ENCODE peak calls at places on chromosome 12, in ten cellular contexts. L is colonic mucosa; R is H1; M is esophagus squamous epithelium; G is naive thymus-derived CD4-positive, alpha-beta T cell; K is neural progenitor cell; C is A673; O is CD8-positive, alpha-beta T cell; Q is fibroblast of lung; X is IMR-90. H is an unnamed sample. For H3K4me1, the result is how much of the 10 kb centered on the place peaks cover.

GRCh38 chr12:58104443-58104842 is 163.1 kb downstream of the ATP23 start:
- DNase-seq in L (no peak), R (no peak), M (no peak), G (no peak), K (no peak), C (no peak), O (no peak), Q (no peak), X (no peak), H (no peak)

GRCh38 chr12:52197371-52198231 is 5.8 kb upstream of the KRT80 start:
- DNase-seq in L (no peak), R (no peak), M (no peak), G (no peak), K (no peak), C (no peak), O (no peak), Q (no peak), X (no peak), H (no peak)

GRCh38 chr12:49043856-49044258 is 16.7 kb downstream of the KMT2D start:
- DNase-seq in L (peak), R (peak), M (no peak), G (peak), K (peak), C (peak), O (peak), Q (peak), X (peak), H (peak)

GRCh38 chr12:100733817-100734593 is 60.6 kb upstream of the ANO4 start:
- DNase-seq in L (no peak), R (no peak), M (no peak), G (no peak), K (peak), C (peak), O (no peak), Q (peak), X (peak), H (peak)

GRCh38 chr12:28027947-28028724 is 55.6 kb upstream of the PTHLH start:
- DNase-seq in L (no peak), R (no peak), M (no peak), G (no peak), K (no peak), C (no peak), O (no peak), Q (peak), X (peak), H (no peak)

GRCh38 chr12:101697197-101697929 is at the start of gene CHPT1:
- DNase-seq in L (peak), R (peak), M (no peak), G (peak), K (peak), C (peak), O (peak), Q (peak), X (peak), H (peak)

GRCh38 chr12:122094735-122095561 is 16.4 kb downstream of the MLXIP start:
- DNase-seq in L (peak), R (no peak), M (no peak), G (no peak), K (no peak), C (peak), O (no peak), Q (no peak), X (peak), H (no peak)

GRCh38 chr12:27711312-27711682 is 665 bp downstream of the MRPS35 start:
- DNase-seq in L (no peak), R (no peak), M (no peak), G (peak), K (no peak), C (no peak), O (no peak), Q (peak), X (no peak), H (peak)

GRCh38 chr12:99045158-99045557 is 400.1 kb downstream of the APAF1 start:
- DNase-seq in L (no peak), R (no peak), M (no peak), G (no peak), K (no peak), C (no peak), O (no peak), Q (no peak), X (no peak), H (no peak)

GRCh38 chr12:131287938-131288797 is 334.5 kb downstream of the ADGRD1 start:
- DNase-seq in L (no peak), R (peak), M (no peak), G (no peak), K (no peak), C (no peak), O (no peak), Q (no peak), X (no peak), H (no peak)

GRCh38 chr12:29752121-29752520 is 31.6 kb downstream of the TMTC1 start:
- DNase-seq in L (no peak), R (no peak), M (no peak), G (no peak), K (no peak), C (no peak), O (no peak), Q (peak), X (peak), H (no peak)

GRCh38 chr12:28172434-28173030 is 17.7 kb upstream of the CCDC91 start:
- DNase-seq in L (peak), R (no peak), M (no peak), G (no peak), K (peak), C (peak), O (no peak), Q (peak), X (peak), H (peak)

GRCh38 chr12:116346751-116347150 is 69.3 kb upstream of the MED13L start:
- DNase-seq in L (no peak), R (no peak), M (no peak), G (no peak), K (no peak), C (peak), O (no peak), Q (peak), X (peak), H (peak)

GRCh38 chr12:92505373-92506340 is 197.1 kb upstream of the PLEKHG7 start:
- DNase-seq in L (peak), R (no peak), M (peak), G (peak), K (peak), C (no peak), O (no peak), Q (peak), X (peak), H (peak)

GRCh38 chr12:92503977-92504966 is 198.5 kb upstream of the PLEKHG7 start:
- DNase-seq in L (peak), R (no peak), M (no peak), G (no peak), K (peak), C (no peak), O (no peak), Q (no peak), X (no peak), H (peak)

GRCh38 chr12:92506891-92507290 is 195.9 kb upstream of the PLEKHG7 start:
- DNase-seq in L (no peak), R (no peak), M (no peak), G (no peak), K (no peak), C (no peak), O (no peak), Q (no peak), X (no peak), H (no peak)

GRCh38 chr12:92509156-92509758 is 193.5 kb upstream of the PLEKHG7 start:
- DNase-seq in L (no peak), R (no peak), M (no peak), G (no peak), K (no peak), C (no peak), O (no peak), Q (peak), X (no peak), H (no peak)

DNA sequence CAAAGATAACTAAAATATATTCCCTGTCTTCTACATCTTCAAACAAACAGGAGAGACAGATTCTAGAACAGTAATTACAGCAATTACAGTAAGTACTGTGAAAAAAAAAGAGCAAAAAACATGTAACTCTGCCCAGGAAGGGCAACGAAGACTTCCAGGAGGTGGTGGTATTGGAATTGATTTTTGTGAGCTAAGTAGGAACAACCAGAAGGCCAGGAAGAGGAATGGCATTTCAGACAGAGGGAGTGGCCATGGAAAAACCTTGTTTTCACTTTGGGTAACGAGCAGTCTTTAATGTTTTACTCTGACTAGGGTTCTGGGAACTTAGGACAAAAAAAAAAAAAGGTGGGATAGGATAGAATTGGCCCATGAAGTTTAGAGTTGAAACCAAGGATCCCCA is 196.3 kb upstream of the PLEKHG7 start:
- DNase-seq in L (no peak), R (no peak), M (no peak), G (no peak), K (no peak), C (no peak), O (no peak), Q (no peak), X (no peak), H (peak)
- H3K4me1 ChIP-seq in L (under half), R (under half), M (half or more), G (under half), K (under half), C (under half), O (under half), Q (under half), X (under half), H (under half)

GRCh38 chr12:106109168-106109910 is 29.4 kb downstream of the NUAK1 start:
- DNase-seq in L (no peak), R (no peak), M (no peak), G (no peak), K (no peak), C (no peak), O (no peak), Q (no peak), X (no peak), H (no peak)
- H3K4me3 ChIP-seq in L (no peak), R (no peak), M (no peak), G (no peak), K (no peak), C (no peak), O (no peak), Q (no peak), X (no peak), H (no peak)

DNA sequence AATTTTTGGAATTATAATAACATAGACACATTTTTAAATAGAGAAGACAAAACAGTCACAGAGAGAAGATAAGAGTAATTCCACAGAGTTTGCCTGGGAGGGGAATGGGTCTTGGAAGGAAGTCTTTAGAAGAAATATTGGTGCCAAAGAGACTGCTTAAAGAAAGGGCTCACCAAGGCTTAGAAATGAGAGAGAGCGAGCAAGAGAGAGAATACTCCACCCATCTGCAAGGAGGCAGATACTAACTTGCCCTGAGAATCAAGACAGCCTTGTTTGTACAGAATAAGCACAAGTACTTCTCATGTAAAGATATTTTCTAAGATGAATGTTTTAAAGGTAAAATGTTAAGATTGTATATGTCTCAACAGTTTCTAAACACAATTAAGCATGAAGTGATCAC is 165.5 kb downstream of the SLC38A4 start:
- DNase-seq in L (no peak), R (no peak), M (no peak), G (no peak), K (no peak), C (peak), O (no peak), Q (peak), X (peak), H (no peak)
- H3K27ac ChIP-seq in L (no peak), R (no peak), M (peak), G (no peak), K (no peak), C (peak), O (no peak), Q (peak), X (peak), H (peak)

GRCh38 chr12:11795192-11795909 is 145.9 kb downstream of the ETV6 start:
- DNase-seq in L (peak), R (no peak), M (no peak), G (no peak), K (no peak), C (no peak), O (no peak), Q (no peak), X (no peak), H (peak)

GRCh38 chr12:11794751-11795150 is 145.3 kb downstream of the ETV6 start:
- DNase-seq in L (no peak), R (no peak), M (no peak), G (no peak), K (no peak), C (no peak), O (no peak), Q (peak), X (no peak), H (no peak)

GRCh38 chr12:11797317-11797913 is 147.9 kb downstream of the ETV6 start:
- DNase-seq in L (no peak), R (no peak), M (no peak), G (no peak), K (no peak), C (no peak), O (no peak), Q (peak), X (peak), H (no peak)

GRCh38 chr12:11794311-11794710 is 144.8 kb downstream of the ETV6 start:
- DNase-seq in L (no peak), R (no peak), M (no peak), G (no peak), K (no peak), C (no peak), O (no peak), Q (peak), X (no peak), H (no peak)

DNA sequence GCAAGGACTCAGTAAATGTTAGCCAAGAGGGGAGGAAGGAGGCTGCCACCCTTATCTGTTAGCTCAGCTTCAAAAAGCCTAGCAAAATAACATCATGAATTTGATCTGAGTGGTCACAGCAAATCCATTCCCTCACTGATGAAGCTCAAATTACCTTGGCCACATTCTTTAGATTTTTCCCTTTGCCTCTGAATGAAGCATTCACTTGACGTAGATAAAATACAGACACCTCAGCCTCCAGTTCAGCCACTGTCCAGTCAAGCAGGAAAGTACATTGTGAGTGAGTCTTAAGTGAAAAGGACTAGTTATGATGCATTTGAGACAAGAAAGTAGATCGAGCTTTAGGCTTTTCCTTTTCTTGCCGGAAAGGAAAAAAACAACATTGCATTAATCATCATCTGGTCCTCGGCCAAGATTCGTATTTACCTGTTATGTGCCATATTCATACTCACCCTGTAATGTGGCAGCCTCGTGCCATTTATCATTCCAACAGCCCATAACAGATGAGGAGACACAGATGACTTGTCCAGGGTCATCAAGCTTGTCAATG is 146.5 kb downstream of the ETV6 start:
- DNase-seq in L (peak), R (no peak), M (no peak), G (no peak), K (peak), C (no peak), O (no peak), Q (peak), X (peak), H (no peak)
- H3K4me1 ChIP-seq in L (under half), R (under half), M (half or more), G (under half), K (under half), C (under half), O (under half), Q (under half), X (under half), H (under half)

GRCh38 chr12:80704430-80704829 is 3.0 kb upstream of the MYF6 start:
- DNase-seq in L (no peak), R (no peak), M (no peak), G (no peak), K (no peak), C (no peak), O (no peak), Q (no peak), X (no peak), H (no peak)

GRCh38 chr12:80701388-80701787 is 6.0 kb upstream of the MYF6 start:
- DNase-seq in L (no peak), R (no peak), M (no peak), G (no peak), K (no peak), C (no peak), O (no peak), Q (peak), X (peak), H (no peak)

GRCh38 chr12:80700327-80700726 is 7.1 kb upstream of the MYF6 start:
- DNase-seq in L (no peak), R (no peak), M (no peak), G (no peak), K (no peak), C (no peak), O (no peak), Q (no peak), X (no peak), H (no peak)

GRCh38 chr12:80698847-80699542 is 8.4 kb upstream of the MYF6 start:
- DNase-seq in L (no peak), R (no peak), M (no peak), G (no peak), K (no peak), C (no peak), O (no peak), Q (peak), X (no peak), H (no peak)

GRCh38 chr12:80702889-80703605 is 4.4 kb upstream of the MYF6 start:
- DNase-seq in L (no peak), R (no peak), M (no peak), G (no peak), K (no peak), C (no peak), O (no peak), Q (peak), X (peak), H (no peak)
- H3K4me3 ChIP-seq in L (no peak), R (no peak), M (no peak), G (no peak), K (no peak), C (no peak), O (no peak), Q (peak), X (no peak), H (no peak)

GRCh38 chr12:124553862-124554428 is 13.5 kb downstream of the NCOR2 start:
- DNase-seq in L (no peak), R (no peak), M (no peak), G (no peak), K (no peak), C (no peak), O (no peak), Q (no peak), X (no peak), H (no peak)
- H3K27ac ChIP-seq in L (no peak), R (no peak), M (no peak), G (no peak), K (peak), C (peak), O (no peak), Q (no peak), X (no peak), H (no peak)

GRCh38 chr12:47038270-47038748 is 41.1 kb upstream of the PCED1B start:
- DNase-seq in L (no peak), R (no peak), M (no peak), G (no peak), K (no peak), C (no peak), O (no peak), Q (peak), X (peak), H (peak)
- H3K4me1 ChIP-seq in L (under half), R (under half), M (under half), G (under half), K (under half), C (under half), O (under half), Q (under half), X (under half), H (under half)

GRCh38 chr12:64801381-64801780 is 23.1 kb upstream of the TBC1D30 start:
- DNase-seq in L (no peak), R (no peak), M (no peak), G (no peak), K (peak), C (peak), O (no peak), Q (no peak), X (no peak), H (no peak)
- H3K4me3 ChIP-seq in L (no peak), R (no peak), M (no peak), G (no peak), K (no peak), C (no peak), O (no peak), Q (no peak), X (no peak), H (no peak)

GRCh38 chr12:14927267-14927666 is 11.1 kb downstream of the ERP27 start:
- DNase-seq in L (no peak), R (no peak), M (no peak), G (no peak), K (no peak), C (no peak), O (no peak), Q (no peak), X (no peak), H (no peak)

GRCh38 chr12:14930299-14930698 is 8.0 kb downstream of the ERP27 start:
- DNase-seq in L (no peak), R (no peak), M (no peak), G (no peak), K (no peak), C (no peak), O (no peak), Q (peak), X (peak), H (no peak)

GRCh38 chr12:14931791-14932560 is 6.4 kb downstream of the ERP27 start:
- DNase-seq in L (no peak), R (no peak), M (no peak), G (no peak), K (no peak), C (no peak), O (no peak), Q (no peak), X (no peak), H (no peak)

GRCh38 chr12:14931359-14931758 is 7.0 kb downstream of the ERP27 start:
- DNase-seq in L (no peak), R (no peak), M (no peak), G (no peak), K (no peak), C (no peak), O (no peak), Q (no peak), X (no peak), H (no peak)

DNA sequence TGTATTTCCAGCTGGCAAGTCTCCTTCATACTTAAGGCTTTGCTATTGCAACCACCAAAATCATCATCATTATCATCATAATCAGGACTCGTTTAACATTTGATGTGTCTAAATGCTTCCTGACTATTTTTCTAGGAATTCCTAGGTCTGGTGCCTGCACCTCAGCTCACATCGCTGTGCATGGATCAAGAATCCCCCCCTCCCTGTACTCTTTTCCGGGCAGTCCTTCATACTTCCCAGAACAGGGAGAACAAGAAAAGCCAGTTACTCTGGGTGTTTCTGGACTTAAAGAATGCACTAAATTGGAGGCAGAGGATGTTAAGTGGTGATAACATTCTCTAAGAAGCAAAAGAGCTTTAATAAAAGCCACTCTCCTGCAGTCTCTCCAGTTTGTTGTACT is 9.4 kb downstream of the ERP27 start:
- DNase-seq in L (peak), R (no peak), M (no peak), G (no peak), K (no peak), C (no peak), O (no peak), Q (peak), X (no peak), H (no peak)
- H3K27ac ChIP-seq in L (no peak), R (no peak), M (no peak), G (no peak), K (no peak), C (no peak), O (no peak), Q (no peak), X (peak), H (no peak)

H was measured in small intestine.